ENCODE peak calls at places on chromosomes 2 and 18, in ten cellular contexts. B, F, G, A, Y, N, D, R, S and X are unnamed samples.
A peak's percentile ranks its signal among the peaks of the same experiment; 100 is the strongest.

GRCh38 chr2:214410128-214410775 is 602 bp upstream of the VWC2L start:
- DNase-seq in B (no peak), F (no peak), G (no peak), A (no peak), Y (no peak), N (peak; percentile 17), D (no peak), R (no peak), S (no peak), X (no peak)

GRCh38 chr2:165009466-165009865 is 54.1 kb upstream of the SLC38A11 start:
- DNase-seq in B (no peak), F (no peak), G (no peak), A (no peak), Y (no peak), N (no peak), D (no peak), R (no peak), S (peak; percentile 52), X (no peak)

GRCh38 chr2:220837226-220837625 is 734.9 kb downstream of the EPHA4 start:
- DNase-seq in B (no peak), F (no peak), G (no peak), A (no peak), Y (no peak), N (no peak), D (no peak), R (no peak), S (no peak), X (no peak)

GRCh38 chr2:234494361-234495075 is 2.4 kb downstream of the ARL4C start:
- DNase-seq in B (no peak), F (peak; percentile 25), G (peak; percentile 73), A (no peak), Y (peak; percentile 58), N (peak; percentile 49), D (no peak), R (no peak), S (peak; percentile 85), X (no peak)

GRCh38 chr18:23943104-23943503 is 71.5 kb upstream of the TTC39C start:
- DNase-seq in B (no peak), F (no peak), G (no peak), A (no peak), Y (no peak), N (no peak), D (no peak), R (no peak), S (no peak), X (no peak)

GRCh38 chr2:227817940-227818568 is 4.4 kb downstream of the CCL20 start:
- DNase-seq in B (peak; percentile 87), F (peak; percentile 50), G (peak; percentile 100), A (no peak), Y (peak; percentile 99), N (peak; percentile 99), D (no peak), R (peak; percentile 99), S (peak; percentile 100), X (peak; percentile 98)

GRCh38 chr2:217993817-217994459 is 8.9 kb downstream of the TNS1 start:
- DNase-seq in B (no peak), F (no peak), G (no peak), A (peak; percentile 73), Y (peak; percentile 33), N (peak; percentile 35), D (peak; percentile 77), R (peak; percentile 51), S (peak; percentile 39), X (no peak)

GRCh38 chr2:149307014-149307413 is 23.4 kb upstream of the LYPD6 start:
- DNase-seq in B (no peak), F (no peak), G (no peak), A (no peak), Y (no peak), N (no peak), D (no peak), R (no peak), S (no peak), X (no peak)

GRCh38 chr18:26103579-26103978 is 13.2 kb upstream of the SS18 start:
- DNase-seq in B (no peak), F (no peak), G (no peak), A (peak; percentile 4), Y (peak; percentile 39), N (peak; percentile 34), D (no peak), R (no peak), S (no peak), X (no peak)
- TF ChIP-seq CTCF in B (no peak), F (no peak), G (no peak), A (peak; percentile 30), Y (no peak), N (peak; percentile 42), D (no peak), R (no peak), S (no peak), X (peak; percentile 27)

GRCh38 chr2:240857039-240858008 is 11.3 kb upstream of the AGXT start:
- DNase-seq in B (no peak), F (no peak), G (no peak), A (no peak), Y (no peak), N (no peak), D (peak; percentile 87), R (no peak), S (no peak), X (peak; percentile 71)

GRCh38 chr2:240855670-240856069 is 13.0 kb upstream of the AGXT start:
- DNase-seq in B (no peak), F (no peak), G (no peak), A (no peak), Y (no peak), N (no peak), D (peak; percentile 50), R (no peak), S (no peak), X (peak; percentile 74)

GRCh38 chr2:240858871-240859270 is 9.8 kb upstream of the AGXT start:
- DNase-seq in B (no peak), F (no peak), G (no peak), A (no peak), Y (no peak), N (no peak), D (no peak), R (no peak), S (no peak), X (peak; percentile 44)

GRCh38 chr2:240858321-240858720 is 10.3 kb upstream of the AGXT start:
- DNase-seq in B (no peak), F (no peak), G (no peak), A (no peak), Y (no peak), N (no peak), D (no peak), R (no peak), S (no peak), X (peak; percentile 32)

DNA sequence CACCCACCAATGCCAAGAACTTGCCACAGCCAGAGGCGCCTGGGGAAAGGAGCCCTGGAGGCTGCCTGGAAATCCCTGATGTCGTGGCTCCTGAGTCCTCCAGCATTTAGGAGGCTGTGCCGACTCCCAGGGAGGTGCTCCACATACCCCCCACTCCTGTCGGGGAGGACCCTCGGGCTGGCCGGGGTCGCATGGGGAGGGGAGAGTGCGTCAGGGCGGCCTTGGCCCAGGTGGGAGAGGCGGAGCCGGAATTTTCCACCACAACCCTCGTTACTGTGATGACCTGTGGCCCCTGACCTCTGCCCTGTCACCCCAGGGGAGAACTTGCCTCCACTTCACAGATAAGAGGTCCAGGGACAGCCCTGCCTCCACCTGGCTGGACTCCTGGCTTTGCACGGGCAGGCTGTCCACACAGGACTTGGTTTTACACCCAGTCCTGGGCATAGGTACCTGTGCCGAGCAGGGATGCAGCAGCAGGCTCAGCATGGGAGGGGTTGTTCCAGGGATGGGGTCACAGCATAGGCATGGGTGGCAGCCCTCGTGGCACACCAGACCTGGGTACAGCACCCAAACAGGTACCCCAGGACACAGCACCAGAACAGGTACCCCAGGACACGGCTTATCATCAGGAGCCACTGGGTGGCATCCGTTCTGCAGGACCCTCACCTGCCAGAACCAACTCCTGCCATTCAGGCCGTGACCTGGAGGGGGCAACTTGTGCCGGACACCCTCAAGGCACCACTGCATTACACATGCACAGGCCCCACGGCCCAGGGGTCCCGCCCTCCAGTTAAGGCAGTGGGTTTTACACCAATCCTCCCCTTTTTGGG is 12.3 kb upstream of the AGXT start:
- DNase-seq in B (peak; percentile 78), F (no peak), G (no peak), A (no peak), Y (peak; percentile 38), N (no peak), D (peak; percentile 74), R (no peak), S (no peak), X (peak; percentile 76)
- TF ChIP-seq CTCF in B (no peak), F (no peak), G (peak; percentile 25), A (peak; percentile 19), Y (no peak), N (peak; percentile 31), D (no peak), R (no peak), S (peak; percentile 19), X (peak; percentile 38)

GRCh38 chr2:167964650-167965404 is 282.6 kb downstream of the STK39 start:
- DNase-seq in B (no peak), F (no peak), G (peak; percentile 10), A (no peak), Y (no peak), N (peak; percentile 35), D (no peak), R (no peak), S (no peak), X (no peak)
- TF ChIP-seq CTCF in B (no peak), F (no peak), G (peak; percentile 16), A (peak; percentile 48), Y (peak; percentile 42), N (peak; percentile 56), D (no peak), R (no peak), S (peak; percentile 22), X (peak; percentile 80)

GRCh38 chr2:1907849-1908533 is 163.7 kb upstream of the PXDN start:
- DNase-seq in B (no peak), F (no peak), G (no peak), A (no peak), Y (no peak), N (no peak), D (no peak), R (no peak), S (peak; percentile 1), X (peak; percentile 66)

GRCh38 chr2:1910021-1910420 is 165.7 kb upstream of the PXDN start:
- DNase-seq in B (no peak), F (no peak), G (no peak), A (no peak), Y (no peak), N (no peak), D (no peak), R (no peak), S (no peak), X (peak; percentile 88)

GRCh38 chr2:1911811-1912210 is 167.5 kb upstream of the PXDN start:
- DNase-seq in B (no peak), F (no peak), G (no peak), A (no peak), Y (no peak), N (no peak), D (no peak), R (no peak), S (no peak), X (peak; percentile 91)

GRCh38 chr2:1912771-1913170 is 168.5 kb upstream of the PXDN start:
- DNase-seq in B (no peak), F (no peak), G (no peak), A (no peak), Y (no peak), N (no peak), D (no peak), R (no peak), S (no peak), X (no peak)

GRCh38 chr2:1910562-1911256 is 166.4 kb upstream of the PXDN start:
- DNase-seq in B (no peak), F (no peak), G (peak; percentile 64), A (no peak), Y (no peak), N (no peak), D (no peak), R (no peak), S (peak; percentile 10), X (no peak)
- TF ChIP-seq CTCF in B (no peak), F (no peak), G (peak; percentile 54), A (peak; percentile 32), Y (no peak), N (peak; percentile 34), D (no peak), R (no peak), S (no peak), X (peak; percentile 79)